ENCODE peak calls at places on chromosomes 11 and 22, in six cellular contexts. One of them, this sample, is unnamed.

GRCh38 chr11:74084796-74085541 is 76.1 kb upstream of the UCP3 start:
- DNase-seq in brain microvascular endothelial cell: no peak
- DNase-seq in RWPE1: no peak
- DNase-seq in Peyer's patch: no peak
- DNase-seq in aorta: no peak
- DNase-seq in right lobe of liver: no peak
- DNase-seq in this sample: no peak

GRCh38 chr11:117626576-117626975 is 170.4 kb downstream of the DSCAML1 start:
- DNase-seq in brain microvascular endothelial cell: no peak
- DNase-seq in RWPE1: no peak
- DNase-seq in Peyer's patch: no peak
- DNase-seq in aorta: no peak
- DNase-seq in right lobe of liver: no peak
- DNase-seq in this sample: no peak

GRCh38 chr22:44394246-44395115 is 81.7 kb upstream of the SHISAL1 start:
- DNase-seq in brain microvascular endothelial cell: no peak
- DNase-seq in RWPE1: no peak
- DNase-seq in Peyer's patch: peak
- DNase-seq in aorta: peak
- DNase-seq in right lobe of liver: no peak
- DNase-seq in this sample: no peak

GRCh38 chr11:91935120-91935519 is 289.5 kb upstream of the FAT3 start:
- DNase-seq in brain microvascular endothelial cell: no peak
- DNase-seq in RWPE1: no peak
- DNase-seq in Peyer's patch: no peak
- DNase-seq in aorta: no peak
- DNase-seq in right lobe of liver: no peak
- DNase-seq in this sample: no peak

GRCh38 chr11:61926235-61926634 is 8.9 kb upstream of the RAB3IL1 start:
- DNase-seq in brain microvascular endothelial cell: no peak
- DNase-seq in RWPE1: no peak
- DNase-seq in Peyer's patch: no peak
- DNase-seq in aorta: no peak
- DNase-seq in right lobe of liver: no peak
- DNase-seq in this sample: no peak

GRCh38 chr11:36153581-36153980 is 135.6 kb downstream of the COMMD9 start:
- DNase-seq in brain microvascular endothelial cell: no peak
- DNase-seq in RWPE1: no peak
- DNase-seq in Peyer's patch: no peak
- DNase-seq in aorta: no peak
- DNase-seq in right lobe of liver: no peak
- DNase-seq in this sample: no peak

GRCh38 chr11:111352935-111353695 is 26.0 kb downstream of the POU2AF1 start:
- DNase-seq in brain microvascular endothelial cell: no peak
- DNase-seq in RWPE1: no peak
- DNase-seq in Peyer's patch: no peak
- DNase-seq in aorta: no peak
- DNase-seq in right lobe of liver: no peak
- DNase-seq in this sample: peak

GRCh38 chr11:67118801-67119576 is at the start of gene KDM2A:
- DNase-seq in brain microvascular endothelial cell: peak
- DNase-seq in RWPE1: peak
- DNase-seq in Peyer's patch: peak
- DNase-seq in aorta: peak
- DNase-seq in right lobe of liver: peak
- DNase-seq in this sample: peak

GRCh38 chr11:110818032-110818687 is 105.9 kb upstream of the ARHGAP20 start:
- DNase-seq in brain microvascular endothelial cell: no peak
- DNase-seq in RWPE1: peak
- DNase-seq in Peyer's patch: no peak
- DNase-seq in aorta: no peak
- DNase-seq in right lobe of liver: no peak
- DNase-seq in this sample: peak

GRCh38 chr22:23501708-23502107 is 78.4 kb downstream of the IGLL1 start:
- DNase-seq in brain microvascular endothelial cell: no peak
- DNase-seq in RWPE1: no peak
- DNase-seq in Peyer's patch: peak
- DNase-seq in aorta: no peak
- DNase-seq in right lobe of liver: no peak
- DNase-seq in this sample: no peak

GRCh38 chr11:123301696-123302400 is 106.8 kb upstream of the CLMP start:
- DNase-seq in brain microvascular endothelial cell: no peak
- DNase-seq in RWPE1: peak
- DNase-seq in Peyer's patch: peak
- DNase-seq in aorta: peak
- DNase-seq in right lobe of liver: peak
- DNase-seq in this sample: no peak

GRCh38 chr11:74806267-74806666 is 57.6 kb downstream of the RNF169 start:
- DNase-seq in brain microvascular endothelial cell: no peak
- DNase-seq in RWPE1: no peak
- DNase-seq in Peyer's patch: no peak
- DNase-seq in aorta: no peak
- DNase-seq in right lobe of liver: no peak
- DNase-seq in this sample: no peak

GRCh38 chr22:22938672-22939536 is 51.3 kb downstream of the IGLL5 start:
- DNase-seq in brain microvascular endothelial cell: no peak
- DNase-seq in RWPE1: no peak
- DNase-seq in Peyer's patch: peak
- DNase-seq in aorta: no peak
- DNase-seq in right lobe of liver: no peak
- DNase-seq in this sample: no peak

GRCh38 chr22:17112491-17113042 is 8.6 kb downstream of the TMEM121B start:
- DNase-seq in brain microvascular endothelial cell: no peak
- DNase-seq in RWPE1: no peak
- DNase-seq in Peyer's patch: no peak
- DNase-seq in aorta: no peak
- DNase-seq in right lobe of liver: no peak
- DNase-seq in this sample: no peak

GRCh38 chr11:102656528-102656927 is 31.4 kb upstream of the MMP20 start:
- DNase-seq in brain microvascular endothelial cell: no peak
- DNase-seq in RWPE1: no peak
- DNase-seq in Peyer's patch: no peak
- DNase-seq in aorta: no peak
- DNase-seq in right lobe of liver: no peak
- DNase-seq in this sample: no peak

GRCh38 chr22:45280583-45280972 is 4.2 kb upstream of the UPK3A start:
- DNase-seq in brain microvascular endothelial cell: no peak
- DNase-seq in RWPE1: no peak
- DNase-seq in Peyer's patch: no peak
- DNase-seq in aorta: no peak
- DNase-seq in right lobe of liver: no peak
- DNase-seq in this sample: no peak

GRCh38 chr11:63829823-63830489 is 9.0 kb upstream of the MARK2 start:
- DNase-seq in brain microvascular endothelial cell: peak
- DNase-seq in RWPE1: no peak
- DNase-seq in Peyer's patch: no peak
- DNase-seq in aorta: no peak
- DNase-seq in right lobe of liver: no peak
- DNase-seq in this sample: no peak

GRCh38 chr11:24515632-24516031 is 18.8 kb downstream of the LUZP2 start:
- DNase-seq in brain microvascular endothelial cell: no peak
- DNase-seq in RWPE1: no peak
- DNase-seq in Peyer's patch: no peak
- DNase-seq in aorta: no peak
- DNase-seq in right lobe of liver: no peak
- DNase-seq in this sample: no peak

GRCh38 chr11:2134022-2135010 is 4.9 kb downstream of the IGF2 start:
- DNase-seq in brain microvascular endothelial cell: no peak
- DNase-seq in RWPE1: no peak
- DNase-seq in Peyer's patch: no peak
- DNase-seq in aorta: peak
- DNase-seq in right lobe of liver: peak
- DNase-seq in this sample: no peak

GRCh38 chr11:69905611-69906452 is 86.6 kb upstream of the FGF3 start:
- DNase-seq in brain microvascular endothelial cell: no peak
- DNase-seq in RWPE1: no peak
- DNase-seq in Peyer's patch: peak
- DNase-seq in aorta: peak
- DNase-seq in right lobe of liver: no peak
- DNase-seq in this sample: no peak

GRCh38 chr22:17920145-17920605 is 104.2 kb downstream of the MICAL3 start:
- DNase-seq in brain microvascular endothelial cell: peak
- DNase-seq in RWPE1: peak
- DNase-seq in Peyer's patch: peak
- DNase-seq in aorta: peak
- DNase-seq in right lobe of liver: peak
- DNase-seq in this sample: no peak

GRCh38 chr11:34809191-34810106 is 106.7 kb downstream of the APIP start:
- DNase-seq in brain microvascular endothelial cell: peak
- DNase-seq in RWPE1: peak
- DNase-seq in Peyer's patch: no peak
- DNase-seq in aorta: no peak
- DNase-seq in right lobe of liver: no peak
- DNase-seq in this sample: peak

GRCh38 chr11:92793189-92793588 is 176.3 kb upstream of the MTNR1B start:
- DNase-seq in brain microvascular endothelial cell: no peak
- DNase-seq in RWPE1: no peak
- DNase-seq in Peyer's patch: no peak
- DNase-seq in aorta: no peak
- DNase-seq in right lobe of liver: no peak
- DNase-seq in this sample: no peak

GRCh38 chr11:61577383-61578118 is 3.3 kb downstream of the SYT7 start:
- DNase-seq in brain microvascular endothelial cell: no peak
- DNase-seq in RWPE1: no peak
- DNase-seq in Peyer's patch: no peak
- DNase-seq in aorta: no peak
- DNase-seq in right lobe of liver: no peak
- DNase-seq in this sample: no peak

GRCh38 chr22:48635825-48636224 is 1191.8 kb downstream of the BRD1 start:
- DNase-seq in brain microvascular endothelial cell: no peak
- DNase-seq in RWPE1: no peak
- DNase-seq in Peyer's patch: no peak
- DNase-seq in aorta: no peak
- DNase-seq in right lobe of liver: peak
- DNase-seq in this sample: no peak

GRCh38 chr22:44126807-44127206 is 53.9 kb upstream of the PARVG start:
- DNase-seq in brain microvascular endothelial cell: no peak
- DNase-seq in RWPE1: no peak
- DNase-seq in Peyer's patch: no peak
- DNase-seq in aorta: no peak
- DNase-seq in right lobe of liver: no peak
- DNase-seq in this sample: no peak

GRCh38 chr22:32780726-32781310 is 20.7 kb upstream of the TIMP3 start:
- DNase-seq in brain microvascular endothelial cell: no peak
- DNase-seq in RWPE1: no peak
- DNase-seq in Peyer's patch: no peak
- DNase-seq in aorta: no peak
- DNase-seq in right lobe of liver: no peak
- DNase-seq in this sample: no peak
- H3K27ac ChIP-seq in brain microvascular endothelial cell: no peak
- H3K27ac ChIP-seq in RWPE1: no peak
- H3K27ac ChIP-seq in Peyer's patch: no peak
- H3K27ac ChIP-seq in aorta: no peak
- H3K27ac ChIP-seq in right lobe of liver: peak
- H3K27ac ChIP-seq in this sample: peak

GRCh38 chr22:37218399-37218770 is 6.1 kb upstream of the SSTR3 start:
- DNase-seq in brain microvascular endothelial cell: no peak
- DNase-seq in RWPE1: no peak
- DNase-seq in Peyer's patch: no peak
- DNase-seq in aorta: no peak
- DNase-seq in right lobe of liver: no peak
- DNase-seq in this sample: no peak
- H3K27ac ChIP-seq in brain microvascular endothelial cell: no peak
- H3K27ac ChIP-seq in RWPE1: no peak
- H3K27ac ChIP-seq in Peyer's patch: peak
- H3K27ac ChIP-seq in aorta: no peak
- H3K27ac ChIP-seq in right lobe of liver: no peak
- H3K27ac ChIP-seq in this sample: no peak

GRCh38 chr11:113475160-113475761 is at the start of gene DRD2:
- DNase-seq in brain microvascular endothelial cell: no peak
- DNase-seq in RWPE1: no peak
- DNase-seq in Peyer's patch: no peak
- DNase-seq in aorta: no peak
- DNase-seq in right lobe of liver: no peak
- DNase-seq in this sample: no peak

GRCh38 chr11:113477321-113477720 is 2.1 kb upstream of the DRD2 start:
- DNase-seq in brain microvascular endothelial cell: no peak
- DNase-seq in RWPE1: no peak
- DNase-seq in Peyer's patch: no peak
- DNase-seq in aorta: no peak
- DNase-seq in right lobe of liver: no peak
- DNase-seq in this sample: no peak

GRCh38 chr11:113474362-113475159 is 637 bp downstream of the DRD2 start:
- DNase-seq in brain microvascular endothelial cell: peak
- DNase-seq in RWPE1: peak
- DNase-seq in Peyer's patch: peak
- DNase-seq in aorta: peak
- DNase-seq in right lobe of liver: peak
- DNase-seq in this sample: no peak

GRCh38 chr11:113473983-113474361 is 1.2 kb downstream of the DRD2 start:
- DNase-seq in brain microvascular endothelial cell: no peak
- DNase-seq in RWPE1: no peak
- DNase-seq in Peyer's patch: no peak
- DNase-seq in aorta: no peak
- DNase-seq in right lobe of liver: no peak
- DNase-seq in this sample: no peak

GRCh38 chr11:113476553-113476952 is 1.4 kb upstream of the DRD2 start:
- DNase-seq in brain microvascular endothelial cell: no peak
- DNase-seq in RWPE1: no peak
- DNase-seq in Peyer's patch: no peak
- DNase-seq in aorta: no peak
- DNase-seq in right lobe of liver: no peak
- DNase-seq in this sample: no peak
- H3K27ac ChIP-seq in brain microvascular endothelial cell: no peak
- H3K27ac ChIP-seq in RWPE1: no peak
- H3K27ac ChIP-seq in Peyer's patch: no peak
- H3K27ac ChIP-seq in aorta: no peak
- H3K27ac ChIP-seq in right lobe of liver: no peak
- H3K27ac ChIP-seq in this sample: no peak

GRCh38 chr22:42673898-42674390 is 24.8 kb upstream of the CYB5R3 start:
- DNase-seq in brain microvascular endothelial cell: no peak
- DNase-seq in RWPE1: no peak
- DNase-seq in Peyer's patch: no peak
- DNase-seq in aorta: no peak
- DNase-seq in right lobe of liver: no peak
- DNase-seq in this sample: no peak
- H3K27ac ChIP-seq in brain microvascular endothelial cell: no peak
- H3K27ac ChIP-seq in RWPE1: peak
- H3K27ac ChIP-seq in Peyer's patch: no peak
- H3K27ac ChIP-seq in aorta: peak
- H3K27ac ChIP-seq in right lobe of liver: no peak
- H3K27ac ChIP-seq in this sample: peak

DNA sequence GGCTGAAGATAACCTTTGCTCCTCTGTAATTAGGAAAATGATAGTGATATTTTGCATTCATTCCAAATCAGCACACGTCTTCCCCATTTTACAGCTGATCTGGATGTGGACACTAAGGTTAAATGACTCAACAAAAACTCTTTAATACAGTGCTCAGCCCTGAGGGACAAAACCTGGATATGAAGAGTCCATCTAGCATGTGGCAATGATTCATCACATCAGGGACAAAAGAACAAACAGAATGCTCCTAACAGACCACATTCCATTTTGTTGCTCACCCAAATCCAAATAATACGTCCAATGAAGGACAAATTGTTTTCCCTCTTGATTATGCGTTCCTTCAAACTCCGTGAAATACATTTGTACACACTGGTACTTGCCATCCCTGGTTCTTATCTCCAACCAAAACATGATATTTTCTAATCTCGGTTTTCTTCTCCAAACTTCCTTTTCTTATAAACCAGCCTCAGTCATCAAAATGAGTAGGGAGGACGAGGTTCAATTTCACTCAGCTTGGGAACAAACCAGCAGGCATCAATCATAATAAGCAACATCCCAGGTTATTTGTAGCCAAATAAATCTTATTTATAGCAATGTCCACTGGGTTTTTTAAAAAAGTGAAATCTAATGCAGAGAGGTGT is 53.7 kb upstream of the MTMR2 start:
- DNase-seq in brain microvascular endothelial cell: peak
- DNase-seq in RWPE1: peak
- DNase-seq in Peyer's patch: no peak
- DNase-seq in aorta: no peak
- DNase-seq in right lobe of liver: no peak
- DNase-seq in this sample: no peak
- H3K27ac ChIP-seq in brain microvascular endothelial cell: peak
- H3K27ac ChIP-seq in RWPE1: no peak
- H3K27ac ChIP-seq in Peyer's patch: no peak
- H3K27ac ChIP-seq in aorta: no peak
- H3K27ac ChIP-seq in right lobe of liver: no peak
- H3K27ac ChIP-seq in this sample: no peak

This sample was measured in esophagus muscularis mucosa.